ENCODE peak calls at places on chromosomes 5 and 9, in seven cellular contexts. One of them, this sample, is unnamed.

GRCh38 chr9:12363439-12363838 is 329.7 kb upstream of the TYRP1 start:
- DNase-seq in GM20000: no peak
- DNase-seq in stromal cell of bone marrow: no peak
- DNase-seq in cardiac fibroblast: no peak
- DNase-seq in activated T-helper 1 cell treated with anti-CD3 and anti-CD28 coated beads, Interleukin-2, amount 50 U/mL, for 16 hours: no peak
- DNase-seq in upper lobe of right lung: no peak
- DNase-seq in A172: no peak
- DNase-seq in this sample: no peak

GRCh38 chr9:126131066-126132010 is 195.3 kb upstream of the MVB12B start:
- DNase-seq in stromal cell of bone marrow: no peak
- DNase-seq in cardiac fibroblast: no peak
- DNase-seq in GM20000: no peak
- DNase-seq in upper lobe of right lung: no peak
- DNase-seq in A172: no peak
- DNase-seq in activated T-helper 1 cell treated with anti-CD3 and anti-CD28 coated beads, Interleukin-2, amount 50 U/mL, for 16 hours: no peak
- DNase-seq in this sample: peak

GRCh38 chr5:36530249-36530648 is 76.2 kb upstream of the SLC1A3 start:
- DNase-seq in stromal cell of bone marrow: no peak
- DNase-seq in GM20000: no peak
- DNase-seq in upper lobe of right lung: no peak
- DNase-seq in A172: no peak
- DNase-seq in cardiac fibroblast: no peak
- DNase-seq in activated T-helper 1 cell treated with anti-CD3 and anti-CD28 coated beads, Interleukin-2, amount 50 U/mL, for 16 hours: no peak
- DNase-seq in this sample: no peak

GRCh38 chr5:105872569-105873270 is 1798.0 kb downstream of the EFNA5 start:
- DNase-seq in stromal cell of bone marrow: no peak
- DNase-seq in upper lobe of right lung: no peak
- DNase-seq in GM20000: no peak
- DNase-seq in cardiac fibroblast: no peak
- DNase-seq in activated T-helper 1 cell treated with anti-CD3 and anti-CD28 coated beads, Interleukin-2, amount 50 U/mL, for 16 hours: no peak
- DNase-seq in A172: no peak
- DNase-seq in this sample: no peak

GRCh38 chr5:88860501-88860900 is 22.5 kb downstream of the MEF2C start:
- DNase-seq in stromal cell of bone marrow: peak
- DNase-seq in cardiac fibroblast: peak
- DNase-seq in GM20000: no peak
- DNase-seq in upper lobe of right lung: no peak
- DNase-seq in A172: no peak
- DNase-seq in activated T-helper 1 cell treated with anti-CD3 and anti-CD28 coated beads, Interleukin-2, amount 50 U/mL, for 16 hours: no peak
- DNase-seq in this sample: no peak

GRCh38 chr5:78803386-78803785 is 154.8 kb upstream of the LHFPL2 start:
- DNase-seq in stromal cell of bone marrow: peak
- DNase-seq in cardiac fibroblast: peak
- DNase-seq in GM20000: no peak
- DNase-seq in upper lobe of right lung: peak
- DNase-seq in activated T-helper 1 cell treated with anti-CD3 and anti-CD28 coated beads, Interleukin-2, amount 50 U/mL, for 16 hours: no peak
- DNase-seq in A172: no peak
- DNase-seq in this sample: no peak

GRCh38 chr5:113266227-113266912 is 168.4 kb downstream of the TSSK1B start:
- DNase-seq in upper lobe of right lung: no peak
- DNase-seq in activated T-helper 1 cell treated with anti-CD3 and anti-CD28 coated beads, Interleukin-2, amount 50 U/mL, for 16 hours: no peak
- DNase-seq in cardiac fibroblast: peak
- DNase-seq in A172: no peak
- DNase-seq in stromal cell of bone marrow: no peak
- DNase-seq in GM20000: no peak
- DNase-seq in this sample: no peak

GRCh38 chr9:84659273-84659672 is 10.3 kb upstream of the NTRK2 start:
- DNase-seq in GM20000: no peak
- DNase-seq in activated T-helper 1 cell treated with anti-CD3 and anti-CD28 coated beads, Interleukin-2, amount 50 U/mL, for 16 hours: no peak
- DNase-seq in A172: no peak
- DNase-seq in stromal cell of bone marrow: no peak
- DNase-seq in cardiac fibroblast: no peak
- DNase-seq in upper lobe of right lung: no peak
- DNase-seq in this sample: no peak

GRCh38 chr9:20238921-20239320 is 383.4 kb downstream of the MLLT3 start:
- DNase-seq in cardiac fibroblast: peak
- DNase-seq in A172: no peak
- DNase-seq in stromal cell of bone marrow: peak
- DNase-seq in GM20000: no peak
- DNase-seq in upper lobe of right lung: no peak
- DNase-seq in activated T-helper 1 cell treated with anti-CD3 and anti-CD28 coated beads, Interleukin-2, amount 50 U/mL, for 16 hours: no peak
- DNase-seq in this sample: no peak

GRCh38 chr5:146344155-146345118 is 5.8 kb downstream of the POU4F3 start:
- DNase-seq in GM20000: no peak
- DNase-seq in stromal cell of bone marrow: no peak
- DNase-seq in cardiac fibroblast: no peak
- DNase-seq in activated T-helper 1 cell treated with anti-CD3 and anti-CD28 coated beads, Interleukin-2, amount 50 U/mL, for 16 hours: no peak
- DNase-seq in upper lobe of right lung: no peak
- DNase-seq in A172: no peak
- DNase-seq in this sample: peak

GRCh38 chr5:88548136-88548535 is 279.5 kb upstream of the TMEM161B start:
- DNase-seq in A172: no peak
- DNase-seq in upper lobe of right lung: no peak
- DNase-seq in stromal cell of bone marrow: no peak
- DNase-seq in GM20000: no peak
- DNase-seq in cardiac fibroblast: no peak
- DNase-seq in activated T-helper 1 cell treated with anti-CD3 and anti-CD28 coated beads, Interleukin-2, amount 50 U/mL, for 16 hours: no peak
- DNase-seq in this sample: no peak

GRCh38 chr5:33769968-33770367 is 121.8 kb downstream of the ADAMTS12 start:
- DNase-seq in A172: no peak
- DNase-seq in stromal cell of bone marrow: no peak
- DNase-seq in cardiac fibroblast: no peak
- DNase-seq in activated T-helper 1 cell treated with anti-CD3 and anti-CD28 coated beads, Interleukin-2, amount 50 U/mL, for 16 hours: no peak
- DNase-seq in GM20000: no peak
- DNase-seq in upper lobe of right lung: no peak
- DNase-seq in this sample: no peak

GRCh38 chr5:157282150-157282549 is 16.2 kb downstream of the CYFIP2 start:
- DNase-seq in activated T-helper 1 cell treated with anti-CD3 and anti-CD28 coated beads, Interleukin-2, amount 50 U/mL, for 16 hours: no peak
- DNase-seq in GM20000: no peak
- DNase-seq in cardiac fibroblast: no peak
- DNase-seq in upper lobe of right lung: no peak
- DNase-seq in A172: no peak
- DNase-seq in stromal cell of bone marrow: no peak
- DNase-seq in this sample: no peak

GRCh38 chr9:116447914-116448313 is 239.2 kb upstream of the TRIM32 start:
- DNase-seq in activated T-helper 1 cell treated with anti-CD3 and anti-CD28 coated beads, Interleukin-2, amount 50 U/mL, for 16 hours: no peak
- DNase-seq in stromal cell of bone marrow: no peak
- DNase-seq in upper lobe of right lung: no peak
- DNase-seq in A172: no peak
- DNase-seq in cardiac fibroblast: no peak
- DNase-seq in GM20000: no peak
- DNase-seq in this sample: no peak

GRCh38 chr5:160118349-160119141 is 705 bp downstream of the PWWP2A start:
- DNase-seq in cardiac fibroblast: peak
- DNase-seq in A172: peak
- DNase-seq in upper lobe of right lung: peak
- DNase-seq in stromal cell of bone marrow: no peak
- DNase-seq in activated T-helper 1 cell treated with anti-CD3 and anti-CD28 coated beads, Interleukin-2, amount 50 U/mL, for 16 hours: peak
- DNase-seq in GM20000: peak
- DNase-seq in this sample: peak

GRCh38 chr5:38595149-38595725 is 38.8 kb upstream of the LIFR start:
- DNase-seq in GM20000: no peak
- DNase-seq in A172: peak
- DNase-seq in cardiac fibroblast: peak
- DNase-seq in stromal cell of bone marrow: peak
- DNase-seq in activated T-helper 1 cell treated with anti-CD3 and anti-CD28 coated beads, Interleukin-2, amount 50 U/mL, for 16 hours: no peak
- DNase-seq in upper lobe of right lung: no peak
- DNase-seq in this sample: peak

GRCh38 chr9:126752376-126752775 is 52.5 kb upstream of the ZBTB43 start:
- DNase-seq in GM20000: no peak
- DNase-seq in stromal cell of bone marrow: no peak
- DNase-seq in cardiac fibroblast: no peak
- DNase-seq in A172: peak
- DNase-seq in upper lobe of right lung: no peak
- DNase-seq in activated T-helper 1 cell treated with anti-CD3 and anti-CD28 coated beads, Interleukin-2, amount 50 U/mL, for 16 hours: no peak
- DNase-seq in this sample: peak

GRCh38 chr5:37412515-37412914 is 33.4 kb downstream of the WDR70 start:
- DNase-seq in activated T-helper 1 cell treated with anti-CD3 and anti-CD28 coated beads, Interleukin-2, amount 50 U/mL, for 16 hours: no peak
- DNase-seq in upper lobe of right lung: no peak
- DNase-seq in A172: no peak
- DNase-seq in cardiac fibroblast: no peak
- DNase-seq in stromal cell of bone marrow: no peak
- DNase-seq in GM20000: peak
- DNase-seq in this sample: no peak

GRCh38 chr5:142597546-142598337 is 88.1 kb downstream of the FGF1 start:
- DNase-seq in GM20000: no peak
- DNase-seq in activated T-helper 1 cell treated with anti-CD3 and anti-CD28 coated beads, Interleukin-2, amount 50 U/mL, for 16 hours: no peak
- DNase-seq in A172: peak
- DNase-seq in cardiac fibroblast: peak
- DNase-seq in stromal cell of bone marrow: peak
- DNase-seq in upper lobe of right lung: no peak
- DNase-seq in this sample: no peak

GRCh38 chr5:135255461-135256178 is 143.4 kb downstream of the MACROH2A1 start:
- DNase-seq in A172: no peak
- DNase-seq in activated T-helper 1 cell treated with anti-CD3 and anti-CD28 coated beads, Interleukin-2, amount 50 U/mL, for 16 hours: no peak
- DNase-seq in stromal cell of bone marrow: no peak
- DNase-seq in cardiac fibroblast: no peak
- DNase-seq in GM20000: no peak
- DNase-seq in upper lobe of right lung: no peak
- DNase-seq in this sample: no peak